ENCODE peak calls at places on chromosomes 2 and 18, in four cellular contexts. T is GM12878, A is endothelial cell of umbilical vein, P is K562. Q is an unnamed sample.

GRCh38 chr2:138930571-138930970 is 150.4 kb upstream of the NXPH2 start:
- DNase-seq in T (no peak), P (no peak), A (no peak), Q (no peak)

GRCh38 chr18:45713239-45713638 is 10.7 kb upstream of the SLC14A1 start:
- DNase-seq in T (no peak), A (no peak), P (no peak), Q (no peak)

GRCh38 chr2:223643310-223643709 is 41.1 kb upstream of the SCG2 start:
- DNase-seq in A (no peak), P (no peak), T (no peak), Q (peak; percentile 24)

GRCh38 chr2:200383380-200384110 is 77.1 kb downstream of the SPATS2L start:
- DNase-seq in P (no peak), T (peak; percentile 60), A (peak; percentile 83), Q (peak; percentile 80)

GRCh38 chr2:105804266-105804665 is 59.6 kb downstream of the NCK2 start:
- DNase-seq in A (no peak), T (no peak), P (no peak), Q (no peak)

GRCh38 chr2:204491528-204491927 is 53.7 kb upstream of the PARD3B start:
- DNase-seq in P (no peak), A (peak; percentile 82), T (no peak), Q (no peak)

GRCh38 chr18:10736984-10737383 is 211.2 kb downstream of the NAPG start:
- DNase-seq in A (no peak), P (no peak), T (no peak), Q (no peak)

GRCh38 chr2:33791625-33792024 is 192.5 kb upstream of the FAM98A start:
- DNase-seq in A (no peak), P (no peak), T (no peak), Q (peak; percentile 73)

GRCh38 chr18:26777316-26778053 is 88.0 kb downstream of the AQP4 start:
- DNase-seq in T (no peak), A (no peak), P (no peak), Q (no peak)

GRCh38 chr2:202355993-202356505 is 20.1 kb upstream of the BMPR2 start:
- DNase-seq in A (no peak), T (no peak), P (no peak), Q (no peak)

GRCh38 chr2:182784777-182785176 is 68.7 kb downstream of the DNAJC10 start:
- DNase-seq in P (peak; percentile 18), T (no peak), A (peak; percentile 65), Q (peak; percentile 60)

GRCh38 chr2:234631896-234632514 is 135.1 kb upstream of the ARL4C start:
- DNase-seq in P (no peak), T (no peak), A (no peak), Q (no peak)

GRCh38 chr2:224849264-224849663 is 133.1 kb upstream of the CCDC195 start:
- DNase-seq in A (no peak), P (no peak), T (no peak), Q (no peak)

GRCh38 chr2:80499095-80499494 is 194.5 kb upstream of the LRRTM1 start:
- DNase-seq in T (no peak), A (no peak), P (no peak), Q (peak; percentile 65)

GRCh38 chr2:230738391-230738811 is 25.8 kb downstream of the CAB39 start:
- DNase-seq in T (no peak), A (peak; percentile 40), P (no peak), Q (peak; percentile 63)

GRCh38 chr18:44341759-44342158 is 338.9 kb upstream of the SETBP1 start:
- DNase-seq in A (no peak), T (no peak), P (no peak), Q (no peak)

GRCh38 chr2:10864888-10865551 is 46.7 kb upstream of the KCNF1 start:
- DNase-seq in A (no peak), P (no peak), T (peak; percentile 66), Q (no peak)

GRCh38 chr18:4360221-4360715 is 94.8 kb downstream of the DLGAP1 start:
- DNase-seq in P (no peak), A (no peak), T (no peak), Q (no peak)

GRCh38 chr2:185811580-185811979 is 73.0 kb downstream of the FSIP2 start:
- DNase-seq in A (no peak), P (no peak), T (no peak), Q (no peak)

GRCh38 chr2:5818947-5819346 is 126.8 kb downstream of the SOX11 start:
- DNase-seq in T (no peak), A (no peak), P (no peak), Q (peak; percentile 5)

GRCh38 chr2:9100080-9100876 is 96.8 kb upstream of the MBOAT2 start:
- DNase-seq in T (peak; percentile 68), P (no peak), A (no peak), Q (no peak)

GRCh38 chr18:7234061-7234460 is 3.2 kb downstream of the LRRC30 start:
- DNase-seq in P (no peak), T (no peak), A (no peak), Q (no peak)

GRCh38 chr2:186734957-186735734 is 41.3 kb downstream of the FAM171B start:
- DNase-seq in P (no peak), T (no peak), A (no peak), Q (no peak)

GRCh38 chr2:55827855-55828254 is 95.7 kb downstream of the EFEMP1 start:
- DNase-seq in T (no peak), P (no peak), A (no peak), Q (peak; percentile 11)

GRCh38 chr18:56276466-56276865 is 361.9 kb downstream of the TXNL1 start:
- DNase-seq in P (no peak), A (no peak), T (no peak), Q (peak; percentile 35)

GRCh38 chr2:24334245-24334633 is 26.1 kb downstream of the ITSN2 start:
- DNase-seq in P (no peak), T (no peak), A (no peak), Q (peak; percentile 37)

GRCh38 chr18:13450289-13451207 is 232.0 kb downstream of the LDLRAD4 start:
- DNase-seq in P (no peak), A (no peak), T (peak; percentile 24), Q (no peak)

GRCh38 chr2:220365023-220365422 is 737.6 kb downstream of the SLC4A3 start:
- DNase-seq in T (no peak), P (no peak), A (no peak), Q (peak; percentile 60)

GRCh38 chr2:191910518-191910917 is 63.6 kb upstream of the CAVIN2 start:
- DNase-seq in P (no peak), A (peak; percentile 92), T (no peak), Q (peak; percentile 92)

GRCh38 chr2:177889812-177890460 is 182.6 kb downstream of the PDE11A start:
- DNase-seq in A (no peak), T (no peak), P (no peak), Q (no peak)

GRCh38 chr2:6073260-6074141 is 381.3 kb downstream of the SOX11 start:
- DNase-seq in P (no peak), A (no peak), T (no peak), Q (peak; percentile 74)

GRCh38 chr2:109182426-109182825 is 53.4 kb downstream of the SH3RF3 start:
- DNase-seq in T (no peak), A (no peak), P (no peak), Q (peak; percentile 58)

GRCh38 chr18:47246027-47246971 is 5.2 kb downstream of the SKOR2 start:
- DNase-seq in P (no peak), T (no peak), A (no peak), Q (no peak)

GRCh38 chr18:47249602-47250001 is 1.9 kb downstream of the SKOR2 start:
- DNase-seq in A (no peak), P (no peak), T (no peak), Q (no peak)

GRCh38 chr18:47248610-47249343 is 2.7 kb downstream of the SKOR2 start:
- DNase-seq in P (no peak), T (no peak), A (no peak), Q (no peak)

GRCh38 chr18:47247833-47248609 is 3.4 kb downstream of the SKOR2 start:
- DNase-seq in P (no peak), T (no peak), A (no peak), Q (no peak)

DNA sequence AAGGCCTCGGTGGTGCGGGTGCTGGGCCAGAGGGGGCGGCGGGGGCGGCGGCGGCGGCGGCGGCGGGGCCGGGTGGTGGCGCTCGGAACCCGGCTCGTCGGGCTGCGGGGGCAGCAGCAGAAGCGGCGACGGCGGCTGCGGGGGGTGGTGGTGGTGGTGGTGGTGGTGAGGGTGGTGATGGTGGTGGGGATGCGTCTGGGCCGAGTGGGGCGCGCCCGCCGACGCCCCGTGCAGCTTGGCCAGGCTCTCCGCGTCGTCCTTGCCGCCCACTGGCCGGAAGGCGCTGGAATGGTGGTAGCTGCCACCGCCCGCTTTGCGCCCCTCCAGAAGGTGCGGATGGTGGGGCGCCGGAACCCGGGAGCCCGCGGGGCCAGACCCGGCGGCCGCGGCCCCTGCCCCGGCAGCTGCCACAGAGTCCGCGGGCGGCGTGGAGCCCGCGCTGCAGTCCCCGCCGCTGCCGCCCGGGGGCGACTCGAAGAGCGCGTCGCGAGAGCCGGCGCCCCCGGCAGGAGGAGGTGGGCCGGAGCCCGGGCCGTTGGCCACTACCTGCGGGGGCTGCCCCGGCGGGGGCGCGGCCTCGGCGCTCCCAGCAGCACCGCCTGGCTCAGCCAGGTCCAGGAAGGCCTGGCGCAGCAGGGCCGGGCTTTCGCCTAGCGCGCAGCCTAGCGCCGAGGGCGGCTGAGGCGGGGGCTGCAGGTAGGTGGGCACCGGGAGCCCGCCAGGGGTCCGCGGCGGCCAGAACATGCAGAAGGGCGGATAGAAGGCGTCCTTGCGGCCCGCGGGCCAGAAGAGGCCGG is 4.2 kb downstream of the SKOR2 start:
- DNase-seq in T (no peak), P (no peak), A (no peak), Q (no peak)
- TF ChIP-seq FOS in T (no peak), P (no peak), A (no peak), Q (no peak)

GRCh38 chr18:77251730-77252050 is 2.0 kb downstream of the GALR1 start:
- DNase-seq in P (no peak), T (no peak), A (no peak), Q (no peak)
- H3K4me3 ChIP-seq in P (no peak overlapping the region), T (no peak overlapping the region), A (no peak overlapping the region), Q (no peak overlapping the region)

DNA sequence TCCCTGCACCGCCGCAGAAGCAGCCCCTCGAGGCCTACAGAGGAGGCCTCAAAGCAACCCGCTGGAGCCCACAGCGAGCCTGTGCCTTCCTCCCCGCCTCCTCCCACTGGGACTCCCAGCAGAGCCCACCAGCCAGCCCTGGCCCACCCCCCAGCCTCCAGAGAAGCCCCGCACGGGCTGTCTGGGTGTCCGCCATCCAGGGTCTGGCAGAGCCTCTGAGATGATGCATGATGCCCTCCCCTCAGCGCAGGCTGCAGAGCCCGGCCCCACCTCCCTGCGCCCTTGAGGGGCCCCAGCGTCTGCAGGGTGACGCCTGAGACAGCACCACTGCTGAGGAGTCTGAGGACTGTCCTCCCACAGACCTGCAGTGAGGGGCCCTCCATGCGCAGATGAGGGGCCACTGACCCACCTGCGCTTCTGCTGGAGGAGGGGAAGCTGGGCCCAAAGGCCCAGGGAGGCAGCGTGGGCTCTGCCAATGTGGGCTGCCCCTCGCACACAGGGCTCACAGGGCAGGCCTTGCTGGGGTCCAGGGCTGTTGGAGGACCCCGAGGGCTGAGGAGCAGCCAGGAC is 31.2 kb downstream of the GPC1 start:
- DNase-seq in T (no peak), P (no peak), A (no peak), Q (no peak)
- TF ChIP-seq FOS in T (no peak), P (no peak), A (no peak), Q (no peak)

GRCh38 chr2:54677476-54678265 is 45.8 kb upstream of the EML6 start:
- DNase-seq in P (no peak), A (no peak), T (no peak), Q (peak; percentile 12)
- H3K4me3 ChIP-seq in P (no peak overlapping the region), A (no peak overlapping the region), T (no peak overlapping the region), Q (no peak overlapping the region)

DNA sequence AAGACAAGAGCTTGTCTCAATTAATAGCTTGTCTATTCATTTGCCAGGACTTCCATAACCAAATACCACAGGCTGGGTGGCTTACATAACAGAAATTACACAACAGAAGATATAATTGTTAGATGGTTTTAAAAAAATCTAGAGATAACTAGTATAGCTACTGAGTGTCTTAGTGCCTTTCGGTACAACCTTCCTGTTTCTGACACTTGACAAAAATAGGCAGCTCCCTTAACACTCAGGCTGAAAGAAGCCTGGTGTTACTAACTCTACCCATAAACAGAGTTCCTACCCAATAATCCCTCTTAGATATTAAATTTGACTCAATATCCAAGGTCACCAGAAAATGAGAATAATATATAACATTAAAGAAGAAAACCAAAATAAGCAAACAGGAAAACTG is 129.7 kb downstream of the BARD1 start:
- DNase-seq in T (no peak), P (no peak), A (no peak), Q (no peak)
- TF ChIP-seq FOS in T (no peak), P (no peak), A (no peak), Q (no peak)